ENCODE peak calls at places on chromosomes 2 and 18, in ten cellular contexts. M is lower lobe of right lung; J is NCI-H2081 treated with DMSO at 0.1 percent for 48 hours; Y is lung; S is left colon; A is stimulated activated CD4-positive, alpha-beta T cell treated with anti-CD3 and anti-CD28 coated beads, Interleukin-12 subunit alpha, Interleukin-12 subunit beta, amount 100 ng/mL, for 48 hours; C is Caki2; B is fibroblast of lung; O is A172; P is activated CD8-positive, alpha-beta memory T cell treated with anti-CD3 and anti-CD28 coated beads, Interleukin-2, amount 50 U/mL, for 48 hours. V is an unnamed sample.

GRCh38 chr2:206442516-206442853 is 847 bp upstream of the ADAM23 start:
- DNase-seq in B (no peak), O (no peak), Y (no peak), S (no peak), P (no peak), A (no peak), M (no peak), C (no peak), J (no peak), V (no peak)

GRCh38 chr18:10471574-10471973 is 17.1 kb downstream of the APCDD1 start:
- DNase-seq in S (no peak), B (no peak), J (no peak), Y (no peak), P (no peak), M (no peak), O (no peak), C (no peak), A (no peak), V (no peak)

GRCh38 chr18:316391-316790 is 48.5 kb upstream of the THOC1 start:
- DNase-seq in J (no peak), C (no peak), M (no peak), P (no peak), O (no peak), Y (no peak), S (no peak), B (peak; percentile 57), A (no peak), V (no peak)

GRCh38 chr18:58552057-58552461 is 76.8 kb downstream of the ALPK2 start:
- DNase-seq in P (no peak), B (no peak), A (no peak), J (no peak), C (peak; percentile 45), Y (no peak), O (no peak), M (no peak), S (no peak), V (no peak)

GRCh38 chr2:11128258-11128951 is 26.9 kb upstream of the SLC66A3 start:
- DNase-seq in S (no peak), P (no peak), O (peak; percentile 84), C (no peak), M (no peak), Y (no peak), J (no peak), A (no peak), B (peak; percentile 46), V (peak; percentile 70)

GRCh38 chr2:216632952-216633615 is at the start of gene IGFBP2:
- DNase-seq in J (no peak), S (peak; percentile 59), M (no peak), C (peak; percentile 61), O (no peak), B (peak; percentile 46), Y (no peak), P (peak; percentile 69), A (no peak), V (no peak)

GRCh38 chr2:200788129-200788718 is 23.5 kb upstream of the BZW1 start:
- DNase-seq in S (no peak), C (no peak), P (no peak), O (peak; percentile 49), A (no peak), Y (no peak), J (no peak), M (no peak), B (peak; percentile 50), V (peak; percentile 81)

GRCh38 chr2:179376881-179377280 is 112.2 kb upstream of the SESTD1 start:
- DNase-seq in A (no peak), Y (no peak), B (peak; percentile 65), M (no peak), J (no peak), S (no peak), O (no peak), P (no peak), C (no peak), V (peak; percentile 65)

GRCh38 chr2:1698188-1698945 is 45.9 kb downstream of the PXDN start:
- DNase-seq in P (no peak), Y (peak; percentile 52), A (no peak), J (no peak), C (no peak), O (no peak), B (peak; percentile 57), M (no peak), S (no peak), V (no peak)

GRCh38 chr2:230794472-230794871 is 70.3 kb upstream of the ITM2C start:
- DNase-seq in C (no peak), J (no peak), P (no peak), O (no peak), A (no peak), Y (no peak), M (no peak), B (no peak), S (peak; percentile 30), V (no peak)

GRCh38 chr18:44725300-44726096 is 44.8 kb downstream of the SETBP1 start:
- DNase-seq in S (no peak), J (no peak), Y (no peak), M (no peak), B (peak; percentile 61), P (peak; percentile 74), A (peak; percentile 64), O (peak; percentile 57), C (no peak), V (peak; percentile 84)

GRCh38 chr2:226790436-226790835 is 9.2 kb downstream of the IRS1 start:
- DNase-seq in P (no peak), Y (no peak), B (no peak), O (no peak), S (no peak), C (no peak), A (no peak), J (no peak), M (no peak), V (no peak)

GRCh38 chr18:51857989-51858388 is 482.0 kb upstream of the DCC start:
- DNase-seq in B (no peak), S (no peak), O (no peak), A (no peak), P (no peak), M (no peak), C (peak; percentile 33), J (no peak), Y (no peak), V (no peak)

GRCh38 chr2:75560022-75560767 is 544 bp downstream of the EVA1A start:
- DNase-seq in Y (peak; percentile 42), A (no peak), C (peak; percentile 72), P (peak; percentile 54), J (no peak), B (peak; percentile 51), M (peak; percentile 57), O (peak; percentile 31), S (no peak), V (peak; percentile 54)

GRCh38 chr2:40043641-40044040 is 264.6 kb upstream of the THUMPD2 start:
- DNase-seq in O (no peak), M (no peak), A (no peak), B (no peak), C (no peak), S (no peak), Y (no peak), J (no peak), P (no peak), V (no peak)

GRCh38 chr2:237546876-237547395 is 19.4 kb upstream of the PRLH start:
- DNase-seq in A (no peak), O (no peak), C (no peak), B (no peak), J (no peak), M (no peak), Y (no peak), S (no peak), P (no peak), V (no peak)

GRCh38 chr2:55026202-55026601 is 24.0 kb downstream of the RTN4 start:
- DNase-seq in B (peak; percentile 62), P (no peak), Y (no peak), O (no peak), C (no peak), M (no peak), S (no peak), A (no peak), J (no peak), V (peak; percentile 29)

GRCh38 chr2:158388159-158388558 is 68.4 kb downstream of the CCDC148 start:
- DNase-seq in J (no peak), S (no peak), M (no peak), O (no peak), B (no peak), P (no peak), A (no peak), Y (no peak), C (no peak), V (no peak)

GRCh38 chr2:128316777-128317185 is 1.9 kb downstream of the HS6ST1 start:
- DNase-seq in S (peak; percentile 17), A (no peak), M (peak; percentile 41), Y (peak; percentile 27), B (no peak), C (no peak), J (no peak), P (peak; percentile 52), O (no peak), V (no peak)

GRCh38 chr2:135546432-135546831 is 15.1 kb downstream of the R3HDM1 start:
- DNase-seq in A (no peak), J (no peak), O (no peak), Y (no peak), M (no peak), S (no peak), C (no peak), P (no peak), B (no peak), V (peak; percentile 48)

GRCh38 chr18:52615321-52615720 is 275.3 kb downstream of the DCC start:
- DNase-seq in M (no peak), A (no peak), Y (no peak), S (no peak), J (no peak), C (no peak), O (no peak), P (no peak), B (no peak), V (no peak)

GRCh38 chr2:124347209-124347608 is 322.1 kb downstream of the CNTNAP5 start:
- DNase-seq in B (no peak), P (no peak), J (no peak), S (no peak), O (no peak), M (no peak), A (no peak), C (no peak), Y (no peak), V (no peak)

GRCh38 chr2:237160271-237160934 is 74.7 kb downstream of the COPS8 start:
- DNase-seq in O (no peak), B (no peak), P (no peak), J (no peak), Y (no peak), C (no peak), M (no peak), S (peak; percentile 11), A (no peak), V (no peak)